ENCODE peak calls at places on chromosomes 2 and 18, in five cellular contexts. One of them, this sample, is unnamed.

GRCh38 chr18:76503999-76504398 is 9.0 kb upstream of the ZNF516 start:
- DNase-seq in type B pancreatic cell: no peak
- DNase-seq in chondrocyte: no peak
- DNase-seq in astrocyte of the spinal cord: no peak
- DNase-seq in brain microvascular endothelial cell: no peak
- DNase-seq in this sample: no peak

GRCh38 chr18:42174909-42175308 is 219.9 kb downstream of the PIK3C3 start:
- DNase-seq in brain microvascular endothelial cell: peak; percentile 37
- DNase-seq in chondrocyte: no peak
- DNase-seq in astrocyte of the spinal cord: peak; percentile 41
- DNase-seq in type B pancreatic cell: no peak
- DNase-seq in this sample: no peak

GRCh38 chr2:42168459-42169099 is 574 bp upstream of the EML4 start:
- DNase-seq in astrocyte of the spinal cord: no peak
- DNase-seq in brain microvascular endothelial cell: no peak
- DNase-seq in type B pancreatic cell: no peak
- DNase-seq in chondrocyte: no peak
- DNase-seq in this sample: peak; percentile 3

GRCh38 chr2:121151311-121152109 is 133.5 kb downstream of the TFCP2L1 start:
- DNase-seq in astrocyte of the spinal cord: no peak
- DNase-seq in brain microvascular endothelial cell: no peak
- DNase-seq in type B pancreatic cell: no peak
- DNase-seq in chondrocyte: no peak
- DNase-seq in this sample: peak; percentile 61

GRCh38 chr2:65355190-65355831 is 77.1 kb downstream of the SPRED2 start:
- DNase-seq in astrocyte of the spinal cord: no peak
- DNase-seq in chondrocyte: no peak
- DNase-seq in brain microvascular endothelial cell: no peak
- DNase-seq in type B pancreatic cell: no peak
- DNase-seq in this sample: no peak

GRCh38 chr18:55706893-55707292 is 118.9 kb upstream of the TCF4 start:
- DNase-seq in brain microvascular endothelial cell: peak; percentile 83
- DNase-seq in astrocyte of the spinal cord: peak; percentile 67
- DNase-seq in chondrocyte: no peak
- DNase-seq in type B pancreatic cell: no peak
- DNase-seq in this sample: no peak

GRCh38 chr2:32622570-32623310 is 5.1 kb upstream of the TTC27 start:
- DNase-seq in astrocyte of the spinal cord: no peak
- DNase-seq in chondrocyte: no peak
- DNase-seq in type B pancreatic cell: no peak
- DNase-seq in brain microvascular endothelial cell: no peak
- DNase-seq in this sample: no peak

GRCh38 chr18:12470382-12471090 is 62.8 kb downstream of the PRELID3A start:
- DNase-seq in type B pancreatic cell: no peak
- DNase-seq in chondrocyte: no peak
- DNase-seq in brain microvascular endothelial cell: no peak
- DNase-seq in astrocyte of the spinal cord: no peak
- DNase-seq in this sample: peak; percentile 60

GRCh38 chr2:124572953-124573634 is 548.0 kb downstream of the CNTNAP5 start:
- DNase-seq in brain microvascular endothelial cell: no peak
- DNase-seq in type B pancreatic cell: no peak
- DNase-seq in chondrocyte: no peak
- DNase-seq in astrocyte of the spinal cord: no peak
- DNase-seq in this sample: no peak

GRCh38 chr18:40867452-40867851 is 1087.6 kb upstream of the PIK3C3 start:
- DNase-seq in chondrocyte: no peak
- DNase-seq in brain microvascular endothelial cell: peak; percentile 73
- DNase-seq in type B pancreatic cell: no peak
- DNase-seq in astrocyte of the spinal cord: peak; percentile 78
- DNase-seq in this sample: peak; percentile 33

GRCh38 chr18:22594155-22594690 is 176.5 kb upstream of the CTAGE1 start:
- DNase-seq in astrocyte of the spinal cord: no peak
- DNase-seq in type B pancreatic cell: no peak
- DNase-seq in brain microvascular endothelial cell: no peak
- DNase-seq in chondrocyte: no peak
- DNase-seq in this sample: no peak

GRCh38 chr2:212227755-212228154 is 310.8 kb downstream of the ERBB4 start:
- DNase-seq in chondrocyte: no peak
- DNase-seq in brain microvascular endothelial cell: peak; percentile 92
- DNase-seq in astrocyte of the spinal cord: peak; percentile 78
- DNase-seq in type B pancreatic cell: no peak
- DNase-seq in this sample: peak; percentile 49

GRCh38 chr2:178298785-178299212 is 104.5 kb downstream of the OSBPL6 start:
- DNase-seq in chondrocyte: no peak
- DNase-seq in astrocyte of the spinal cord: peak; percentile 43
- DNase-seq in type B pancreatic cell: no peak
- DNase-seq in brain microvascular endothelial cell: no peak
- DNase-seq in this sample: peak; percentile 80

GRCh38 chr18:67519582-67519981 is 3.1 kb upstream of the DSEL start:
- DNase-seq in type B pancreatic cell: no peak
- DNase-seq in chondrocyte: no peak
- DNase-seq in astrocyte of the spinal cord: peak; percentile 82
- DNase-seq in brain microvascular endothelial cell: peak; percentile 14
- DNase-seq in this sample: no peak

GRCh38 chr2:232894746-232895145 is 24.7 kb downstream of the SNORC start:
- DNase-seq in astrocyte of the spinal cord: no peak
- DNase-seq in chondrocyte: no peak
- DNase-seq in type B pancreatic cell: peak; percentile 58
- DNase-seq in brain microvascular endothelial cell: no peak
- DNase-seq in this sample: no peak

GRCh38 chr2:182553483-182553882 is 126.6 kb upstream of the PDE1A start:
- DNase-seq in brain microvascular endothelial cell: no peak
- DNase-seq in chondrocyte: no peak
- DNase-seq in astrocyte of the spinal cord: no peak
- DNase-seq in type B pancreatic cell: no peak
- DNase-seq in this sample: no peak

GRCh38 chr2:231680992-231681852 is 27.1 kb upstream of the PTMA start:
- DNase-seq in brain microvascular endothelial cell: peak; percentile 41
- DNase-seq in type B pancreatic cell: peak; percentile 91
- DNase-seq in chondrocyte: no peak
- DNase-seq in astrocyte of the spinal cord: peak; percentile 73
- DNase-seq in this sample: peak; percentile 71

GRCh38 chr2:158043181-158043948 is 58.3 kb upstream of the UPP2 start:
- DNase-seq in type B pancreatic cell: no peak
- DNase-seq in chondrocyte: no peak
- DNase-seq in brain microvascular endothelial cell: no peak
- DNase-seq in astrocyte of the spinal cord: no peak
- DNase-seq in this sample: no peak

GRCh38 chr2:121699421-121700328 is 37.0 kb downstream of the NIFK start:
- DNase-seq in astrocyte of the spinal cord: peak; percentile 70
- DNase-seq in brain microvascular endothelial cell: peak; percentile 85
- DNase-seq in type B pancreatic cell: no peak
- DNase-seq in chondrocyte: peak; percentile 59
- DNase-seq in this sample: peak; percentile 92

GRCh38 chr2:144596074-144596871 is 76.4 kb upstream of the ZEB2 start:
- DNase-seq in chondrocyte: no peak
- DNase-seq in brain microvascular endothelial cell: peak; percentile 68
- DNase-seq in astrocyte of the spinal cord: peak; percentile 63
- DNase-seq in type B pancreatic cell: no peak
- DNase-seq in this sample: peak; percentile 42

GRCh38 chr18:5630766-5631413 is 87.1 kb upstream of the EPB41L3 start:
- DNase-seq in brain microvascular endothelial cell: peak; percentile 21
- DNase-seq in astrocyte of the spinal cord: no peak
- DNase-seq in type B pancreatic cell: no peak
- DNase-seq in chondrocyte: no peak
- DNase-seq in this sample: no peak

GRCh38 chr2:75716406-75716805 is 5.7 kb upstream of the GCFC2 start:
- DNase-seq in brain microvascular endothelial cell: no peak
- DNase-seq in astrocyte of the spinal cord: no peak
- DNase-seq in chondrocyte: no peak
- DNase-seq in type B pancreatic cell: no peak
- DNase-seq in this sample: no peak
- TF ChIP-seq CTCF in brain microvascular endothelial cell: no peak
- TF ChIP-seq CTCF in astrocyte of the spinal cord: no peak
- TF ChIP-seq CTCF in chondrocyte: peak; percentile 52
- TF ChIP-seq CTCF in type B pancreatic cell: no peak
- TF ChIP-seq CTCF in this sample: no peak

DNA sequence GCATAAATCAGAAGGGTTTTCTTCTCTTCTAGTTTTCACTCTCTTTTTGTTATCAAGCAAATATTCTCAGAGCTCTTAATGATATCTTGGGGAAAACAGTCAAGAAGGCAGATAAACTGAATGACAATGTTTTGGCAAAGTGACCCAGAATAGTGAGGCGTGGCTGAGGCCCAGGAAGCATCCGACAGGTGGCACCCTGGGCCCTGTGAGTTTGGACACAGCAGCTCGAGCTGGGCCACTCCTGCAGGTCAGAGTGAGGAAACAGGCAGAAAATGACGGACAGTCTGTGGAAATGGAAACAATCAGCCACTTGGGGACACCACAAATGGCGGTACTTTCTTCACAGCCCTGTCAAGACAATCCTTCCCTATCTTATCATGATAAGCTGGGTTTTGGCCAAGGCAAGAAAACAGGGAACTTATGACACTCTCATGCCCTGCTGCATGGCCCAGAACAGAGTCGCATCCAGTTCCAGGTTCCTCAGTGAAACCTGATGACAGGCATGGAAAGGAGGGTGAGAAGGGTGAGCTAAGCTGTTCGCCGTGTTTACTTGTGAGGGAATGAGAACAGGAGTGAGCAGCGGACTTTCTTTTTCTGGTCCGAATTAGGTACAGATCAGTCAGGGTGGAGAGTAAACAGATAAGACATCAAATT is 32.1 kb downstream of the MRPL44 start:
- DNase-seq in chondrocyte: no peak
- DNase-seq in brain microvascular endothelial cell: no peak
- DNase-seq in type B pancreatic cell: no peak
- DNase-seq in astrocyte of the spinal cord: no peak
- DNase-seq in this sample: no peak
- TF ChIP-seq CTCF in chondrocyte: no peak
- TF ChIP-seq CTCF in brain microvascular endothelial cell: no peak
- TF ChIP-seq CTCF in type B pancreatic cell: no peak
- TF ChIP-seq CTCF in astrocyte of the spinal cord: no peak
- TF ChIP-seq CTCF in this sample: no peak

GRCh38 chr2:161729-162128 is 102.1 kb downstream of the SH3YL1 start:
- DNase-seq in brain microvascular endothelial cell: no peak
- DNase-seq in chondrocyte: no peak
- DNase-seq in astrocyte of the spinal cord: no peak
- DNase-seq in type B pancreatic cell: no peak
- DNase-seq in this sample: no peak
- TF ChIP-seq CTCF in brain microvascular endothelial cell: no peak
- TF ChIP-seq CTCF in chondrocyte: no peak
- TF ChIP-seq CTCF in astrocyte of the spinal cord: no peak
- TF ChIP-seq CTCF in type B pancreatic cell: no peak
- TF ChIP-seq CTCF in this sample: no peak

GRCh38 chr18:57910134-57910533 is 107.0 kb upstream of the ATP8B1 start:
- DNase-seq in chondrocyte: no peak
- DNase-seq in type B pancreatic cell: no peak
- DNase-seq in brain microvascular endothelial cell: no peak
- DNase-seq in astrocyte of the spinal cord: no peak
- DNase-seq in this sample: no peak

GRCh38 chr18:57910817-57911216 is 107.7 kb upstream of the ATP8B1 start:
- DNase-seq in type B pancreatic cell: no peak
- DNase-seq in chondrocyte: no peak
- DNase-seq in astrocyte of the spinal cord: no peak
- DNase-seq in brain microvascular endothelial cell: no peak
- DNase-seq in this sample: no peak

GRCh38 chr18:57908092-57908491 is 105.0 kb upstream of the ATP8B1 start:
- DNase-seq in type B pancreatic cell: no peak
- DNase-seq in astrocyte of the spinal cord: no peak
- DNase-seq in brain microvascular endothelial cell: no peak
- DNase-seq in chondrocyte: no peak
- DNase-seq in this sample: no peak

GRCh38 chr18:57909620-57910019 is 106.5 kb upstream of the ATP8B1 start:
- DNase-seq in type B pancreatic cell: no peak
- DNase-seq in astrocyte of the spinal cord: peak; percentile 28
- DNase-seq in chondrocyte: no peak
- DNase-seq in brain microvascular endothelial cell: peak; percentile 53
- DNase-seq in this sample: peak; percentile 42

DNA sequence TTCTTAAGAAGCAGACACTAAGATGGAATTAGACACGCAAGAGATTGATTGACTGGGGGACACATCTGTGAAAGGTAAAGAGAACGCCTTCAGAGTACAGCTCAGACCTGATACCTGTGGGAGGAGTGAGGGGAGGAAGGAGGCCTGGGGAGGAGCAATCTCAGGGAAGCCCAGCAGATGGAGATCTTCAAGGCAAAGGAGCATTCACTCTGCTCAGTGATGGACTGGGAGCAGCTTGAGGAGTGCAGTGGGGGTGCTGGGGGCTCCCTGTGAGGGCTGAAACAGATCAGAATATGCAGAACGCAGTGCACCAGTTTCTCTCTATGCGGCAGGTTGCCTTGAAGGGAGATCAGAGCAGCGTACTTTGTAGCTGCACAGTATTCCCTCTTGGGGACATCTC is 103.7 kb upstream of the ATP8B1 start:
- DNase-seq in type B pancreatic cell: no peak
- DNase-seq in brain microvascular endothelial cell: no peak
- DNase-seq in astrocyte of the spinal cord: no peak
- DNase-seq in chondrocyte: no peak
- DNase-seq in this sample: no peak
- TF ChIP-seq CTCF in type B pancreatic cell: peak; percentile 16
- TF ChIP-seq CTCF in brain microvascular endothelial cell: peak; percentile 52
- TF ChIP-seq CTCF in astrocyte of the spinal cord: peak; percentile 37
- TF ChIP-seq CTCF in chondrocyte: peak; percentile 42
- TF ChIP-seq CTCF in this sample: no peak

DNA sequence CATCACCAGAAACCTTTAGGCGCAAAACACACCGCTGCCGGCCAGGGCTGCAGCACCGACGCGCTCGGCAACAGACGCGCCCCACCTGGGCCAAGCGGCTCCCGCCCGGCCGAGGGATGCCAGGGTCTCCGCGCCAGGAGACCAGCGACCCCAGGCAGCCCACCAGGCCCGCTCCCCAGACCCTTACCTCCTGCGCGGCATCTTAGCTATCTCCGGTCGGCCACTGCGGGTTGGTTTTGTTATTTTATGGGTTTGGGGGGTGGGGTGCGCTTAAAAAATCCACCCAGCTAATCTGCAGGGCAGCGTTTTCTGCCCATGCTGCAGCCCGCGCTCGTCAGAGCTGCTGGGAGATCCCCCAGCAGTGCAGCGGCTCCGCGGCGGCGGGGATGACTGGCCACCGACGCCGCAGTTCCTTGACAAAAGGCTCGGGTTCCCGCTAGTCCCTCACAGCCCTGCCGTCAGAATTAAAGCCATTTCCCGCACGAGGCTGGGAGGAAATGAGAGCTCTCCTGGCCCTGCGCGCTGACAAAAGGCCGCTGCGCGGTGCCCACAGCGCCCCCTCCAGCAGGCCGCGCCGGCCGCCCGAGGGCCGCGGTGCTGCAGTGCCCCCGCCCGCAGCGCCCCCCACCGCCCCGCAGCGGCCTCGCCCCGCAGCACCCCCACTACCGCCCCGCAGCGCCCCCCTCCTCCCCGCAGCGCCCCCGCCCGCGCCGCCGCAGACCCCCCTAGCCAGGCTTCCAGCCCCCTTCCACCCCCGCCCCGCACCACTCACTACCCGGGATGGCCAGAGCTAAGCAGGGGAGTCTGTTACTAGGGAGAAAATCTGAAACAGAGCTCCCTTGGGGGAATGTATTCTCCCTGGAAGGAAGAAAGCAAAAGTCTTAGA is at the start of gene ADD2:
- DNase-seq in astrocyte of the spinal cord: peak; percentile 10
- DNase-seq in type B pancreatic cell: peak; percentile 73
- DNase-seq in brain microvascular endothelial cell: no peak
- DNase-seq in chondrocyte: no peak
- DNase-seq in this sample: peak; percentile 22
- TF ChIP-seq CTCF in astrocyte of the spinal cord: no peak
- TF ChIP-seq CTCF in type B pancreatic cell: peak; percentile 61
- TF ChIP-seq CTCF in brain microvascular endothelial cell: peak; percentile 36
- TF ChIP-seq CTCF in chondrocyte: peak; percentile 61
- TF ChIP-seq CTCF in this sample: no peak

GRCh38 chr2:103292570-103293265 is 530.9 kb downstream of the TMEM182 start:
- DNase-seq in chondrocyte: no peak
- DNase-seq in brain microvascular endothelial cell: no peak
- DNase-seq in astrocyte of the spinal cord: no peak
- DNase-seq in type B pancreatic cell: no peak
- DNase-seq in this sample: no peak
- TF ChIP-seq CTCF in chondrocyte: peak; percentile 20
- TF ChIP-seq CTCF in brain microvascular endothelial cell: no peak
- TF ChIP-seq CTCF in astrocyte of the spinal cord: no peak
- TF ChIP-seq CTCF in type B pancreatic cell: no peak
- TF ChIP-seq CTCF in this sample: no peak